ENCODE peak calls at places on chromosomes 7 and 10, in nine cellular contexts. R is astrocyte of the cerebellum; J is AG04450; U is astrocyte of the spinal cord; W is lower lobe of right lung; D is uterus; I is CD4-positive, alpha-beta T cell; N is AG09309; O is Caco-2. A is an unnamed sample.

GRCh38 chr10:23422003-23422411 is 16.9 kb upstream of the OTUD1 start:
- DNase-seq in U (no peak), R (no peak), D (no peak), I (no peak), N (no peak), W (no peak), J (no peak), O (no peak), A (no peak)

GRCh38 chr10:16750461-16750860 is 66.8 kb downstream of the RSU1 start:
- DNase-seq in U (no peak), W (no peak), N (no peak), D (no peak), O (no peak), J (no peak), R (no peak), I (no peak), A (no peak)

GRCh38 chr7:150945853-150946825 is 32.0 kb downstream of the KCNH2 start:
- DNase-seq in J (no peak), R (no peak), I (no peak), D (no peak), U (no peak), O (no peak), N (no peak), W (peak; percentile 54), A (no peak)

GRCh38 chr7:136874393-136875032 is 6.1 kb downstream of the CHRM2 start:
- DNase-seq in R (no peak), J (no peak), O (no peak), D (no peak), N (no peak), I (no peak), U (peak; percentile 36), W (no peak), A (no peak)

GRCh38 chr10:66045859-66046258 is 880.0 kb upstream of the LRRTM3 start:
- DNase-seq in I (no peak), N (no peak), W (no peak), D (no peak), J (no peak), O (no peak), R (no peak), U (no peak), A (no peak)

GRCh38 chr10:34413214-34413613 is 401.9 kb downstream of the PARD3 start:
- DNase-seq in O (no peak), D (no peak), J (no peak), W (no peak), U (no peak), N (no peak), R (no peak), I (no peak), A (no peak)

GRCh38 chr7:24979470-24979862 is 512 bp downstream of the OSBPL3 start:
- DNase-seq in I (peak; percentile 67), N (no peak), J (no peak), W (peak; percentile 81), D (peak; percentile 39), R (no peak), U (no peak), O (peak; percentile 84), A (peak; percentile 71)

GRCh38 chr10:131651674-131652093 is 249.1 kb upstream of the PPP2R2D start:
- DNase-seq in I (no peak), D (no peak), R (no peak), O (no peak), W (no peak), J (no peak), U (no peak), N (no peak), A (no peak)

GRCh38 chr7:92061154-92061553 is 73.1 kb downstream of the CYP51A1 start:
- DNase-seq in W (no peak), I (no peak), N (no peak), R (no peak), D (no peak), J (no peak), U (no peak), O (no peak), A (no peak)

GRCh38 chr7:155953781-155954549 is 141.7 kb upstream of the SHH start:
- DNase-seq in O (peak; percentile 73), D (no peak), J (no peak), N (no peak), U (no peak), I (no peak), W (no peak), R (no peak), A (no peak)

GRCh38 chr7:92961966-92962365 is 125.6 kb upstream of the CDK6 start:
- DNase-seq in J (no peak), N (no peak), W (no peak), R (no peak), I (no peak), U (no peak), D (no peak), O (no peak), A (no peak)

DNA sequence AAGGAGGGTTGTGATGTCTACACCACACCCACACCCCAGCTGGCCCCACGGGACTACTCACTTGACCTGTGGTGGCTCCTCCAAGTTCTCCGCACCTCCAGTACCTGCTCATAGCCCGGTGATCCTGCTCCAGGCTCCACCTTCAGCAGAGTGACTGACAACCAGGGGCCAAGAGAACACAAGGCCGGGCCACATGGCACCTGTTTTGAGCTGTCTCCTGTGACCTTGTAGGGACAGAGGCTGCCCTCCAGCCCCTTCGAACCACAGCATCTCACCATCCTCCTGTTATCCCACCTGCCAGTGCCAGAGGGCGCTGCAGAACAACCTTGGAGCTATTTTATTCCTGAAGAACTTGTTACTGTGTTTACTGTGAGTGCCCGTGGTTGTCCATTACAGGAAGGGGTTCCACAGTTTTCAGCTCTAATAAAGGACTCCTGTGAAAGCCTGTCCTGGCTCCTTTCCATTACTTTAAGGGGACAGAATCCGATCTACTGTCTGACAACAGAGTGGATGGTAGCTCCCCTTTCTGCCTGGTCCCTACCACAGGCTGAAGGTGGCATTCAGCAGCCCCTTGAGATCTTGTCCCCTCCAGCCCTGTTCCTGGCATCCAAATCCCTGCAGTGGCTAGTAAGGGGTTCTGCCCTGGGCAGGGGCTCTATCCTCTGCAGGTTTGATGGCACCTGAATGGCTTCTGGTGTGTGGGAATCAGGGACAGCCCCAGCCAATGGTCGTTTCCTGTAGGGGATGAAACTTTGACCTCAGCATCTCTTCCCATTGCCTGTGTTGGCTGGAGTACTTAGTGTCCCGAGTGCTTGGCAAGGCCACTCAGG is 50.8 kb downstream of the C10orf120 start:
- DNase-seq in I (no peak), R (peak; percentile 4), W (peak; percentile 57), D (no peak), N (no peak), O (peak; percentile 68), U (peak; percentile 26), J (peak; percentile 2), A (no peak)
- TF ChIP-seq CTCF in I (peak; percentile 21), R (peak; percentile 69), W (peak; percentile 69), D (no peak), N (peak; percentile 62), O (peak; percentile 84), U (peak; percentile 73), J (peak; percentile 71), A (peak; percentile 79)

DNA sequence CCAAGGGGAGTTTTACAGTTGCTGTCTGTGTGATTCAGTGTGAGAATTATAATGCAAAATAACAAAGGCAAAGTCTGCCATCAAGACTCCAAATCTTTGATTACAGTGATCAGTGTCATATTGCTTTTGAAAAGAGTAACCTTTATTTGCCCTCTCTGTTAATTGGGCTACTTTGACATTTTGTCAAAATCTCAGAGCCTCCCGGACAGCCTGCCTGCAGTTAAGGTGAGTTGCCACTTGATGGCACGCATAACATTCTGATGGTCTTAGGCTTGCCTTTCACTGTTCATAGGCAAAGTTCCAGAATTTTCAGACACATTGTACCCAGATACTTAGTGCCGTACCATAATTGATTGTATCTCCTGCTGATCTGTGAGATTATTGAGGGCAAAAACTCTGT is 253.5 kb downstream of the ABCA13 start:
- DNase-seq in U (peak; percentile 33), R (no peak), J (no peak), I (no peak), N (no peak), D (no peak), O (peak; percentile 39), W (no peak), A (no peak)
- TF ChIP-seq CTCF in U (peak; percentile 48), R (peak; percentile 56), J (peak; percentile 33), I (no peak), N (no peak), D (no peak), O (peak; percentile 60), W (no peak), A (no peak)

DNA sequence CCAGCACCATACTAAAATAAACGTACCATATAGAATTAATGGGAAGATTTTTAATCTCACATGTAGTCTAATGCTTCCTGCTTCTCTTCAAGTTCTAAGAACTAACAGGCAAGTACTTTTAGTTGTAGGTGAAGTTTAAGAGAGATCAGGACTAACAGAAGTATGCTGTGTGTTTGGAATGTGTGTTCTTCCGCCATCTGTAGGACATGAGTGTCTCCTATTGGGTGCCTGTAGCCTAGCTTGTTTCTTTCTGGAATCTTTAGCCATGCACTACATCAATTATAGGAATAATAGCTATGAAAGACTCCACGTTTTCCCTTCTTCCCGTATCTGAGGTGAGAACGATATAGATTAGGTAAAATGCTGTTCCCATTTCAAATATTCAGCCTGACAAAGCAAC is 140.2 kb upstream of the AHR start:
- DNase-seq in O (peak; percentile 25), R (no peak), W (no peak), D (no peak), U (no peak), J (no peak), I (no peak), N (no peak), A (no peak)
- TF ChIP-seq CTCF in O (peak; percentile 56), R (no peak), W (no peak), D (no peak), U (no peak), J (no peak), I (no peak), N (no peak), A (no peak)

GRCh38 chr7:1176891-1177373 is 16.9 kb upstream of the ZFAND2A start:
- DNase-seq in J (no peak), W (peak; percentile 86), D (no peak), O (peak; percentile 62), U (peak; percentile 44), N (no peak), R (no peak), I (peak; percentile 72), A (no peak)
- TF ChIP-seq CTCF in J (peak; percentile 54), W (peak; percentile 64), D (peak; percentile 7), O (no peak), U (peak; percentile 67), N (peak; percentile 62), R (peak; percentile 66), I (peak; percentile 31), A (peak; percentile 56)

GRCh38 chr7:128381161-128381821 is 19.8 kb upstream of the PRRT4 start:
- DNase-seq in R (no peak), D (no peak), O (peak; percentile 30), I (peak; percentile 16), W (peak; percentile 65), N (no peak), U (no peak), J (no peak), A (no peak)
- TF ChIP-seq CTCF in R (peak; percentile 61), D (peak; percentile 5), O (peak; percentile 46), I (peak; percentile 46), W (peak; percentile 34), N (peak; percentile 56), U (peak; percentile 70), J (peak; percentile 48), A (peak; percentile 63)

A was measured in mesothelial cell of epicardium.